ENCODE peak calls at places on chromosomes 1 and 21, in four cellular contexts. P is H1, T is K562, I is GM12892. Z is an unnamed sample.

GRCh38 chr1:207672525-207673130 is 27.7 kb downstream of the CR1L start:
- DNase-seq in I (no peak), P (no peak), T (peak), Z (peak)

GRCh38 chr1:205067031-205067430 is 17.2 kb downstream of the TMEM81 start:
- DNase-seq in T (no peak), P (no peak), I (no peak), Z (no peak)

GRCh38 chr1:65207317-65207716 is 59.3 kb downstream of the AK4 start:
- DNase-seq in P (no peak), I (no peak), T (no peak), Z (no peak)

GRCh38 chr1:206905295-206906164 is 8.3 kb downstream of the IL24 start:
- DNase-seq in I (no peak), T (no peak), P (no peak), Z (no peak)

GRCh38 chr1:177302365-177303044 is 131.7 kb downstream of the BRINP2 start:
- DNase-seq in T (no peak), P (no peak), I (no peak), Z (no peak)

GRCh38 chr1:106290805-106291537 is 765.5 kb upstream of the PRMT6 start:
- DNase-seq in I (no peak), T (no peak), P (no peak), Z (no peak)

GRCh38 chr1:9590945-9591668 is 2.4 kb downstream of the TMEM201 start:
- DNase-seq in I (peak), P (no peak), T (no peak), Z (peak)

GRCh38 chr1:45863117-45863670 is 59.8 kb downstream of the MAST2 start:
- DNase-seq in P (no peak), I (no peak), T (no peak), Z (no peak)

GRCh38 chr1:180167021-180167701 is 12.5 kb downstream of the QSOX1 start:
- DNase-seq in I (no peak), P (no peak), T (no peak), Z (no peak)

GRCh38 chr21:42925114-42925907 is at the start of gene ERVH48-1:
- DNase-seq in T (no peak), P (no peak), I (no peak), Z (no peak)

GRCh38 chr1:184974086-184974836 is at the start of gene NIBAN1:
- DNase-seq in T (peak), I (no peak), P (peak), Z (peak)
- TF ChIP-seq POLR2A in T (peak), I (peak), P (peak), Z (peak)

DNA sequence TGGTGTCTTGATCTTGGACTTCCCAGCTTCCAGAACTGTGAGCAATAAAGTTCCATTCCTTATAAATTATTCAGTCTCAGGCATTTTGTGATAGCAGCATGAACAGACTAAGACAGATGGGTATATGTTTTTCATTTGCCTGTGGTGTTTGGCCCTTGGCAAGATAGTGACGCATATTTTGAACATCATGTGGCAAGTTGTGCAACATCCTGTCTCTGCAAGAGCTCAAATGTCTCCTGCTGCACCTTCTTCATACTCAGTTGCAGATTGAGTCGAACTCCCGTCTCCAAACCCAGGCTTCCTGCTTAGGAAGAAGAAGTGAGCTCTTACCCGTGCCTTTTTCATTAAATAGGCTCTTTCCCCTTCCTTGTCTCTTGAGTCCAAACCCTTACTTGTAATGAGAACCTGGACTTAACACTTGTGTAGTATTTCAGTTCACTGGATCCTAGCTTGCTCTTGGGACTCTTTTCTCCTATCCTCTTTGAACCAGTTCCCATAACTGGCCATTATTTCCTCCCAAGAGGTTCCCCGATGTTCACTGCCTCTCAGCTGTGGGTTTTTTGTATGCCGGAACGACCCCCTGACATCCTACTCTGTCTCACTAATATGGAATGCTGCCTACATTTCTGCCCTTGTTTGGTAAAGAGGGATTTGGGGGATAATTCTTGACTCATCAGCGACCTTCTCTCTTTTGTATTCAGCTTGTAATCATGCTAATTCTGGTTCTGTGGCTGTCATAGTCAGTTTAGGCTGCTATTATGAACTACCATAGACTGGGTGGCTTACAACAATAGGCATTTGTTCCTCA is 125.0 kb upstream of the KCNK2 start:
- DNase-seq in I (no peak), T (no peak), P (no peak), Z (no peak)
- TF ChIP-seq POLR2AphosphoS5 in I (no peak), T (no peak), P (no peak), Z (no peak)

DNA sequence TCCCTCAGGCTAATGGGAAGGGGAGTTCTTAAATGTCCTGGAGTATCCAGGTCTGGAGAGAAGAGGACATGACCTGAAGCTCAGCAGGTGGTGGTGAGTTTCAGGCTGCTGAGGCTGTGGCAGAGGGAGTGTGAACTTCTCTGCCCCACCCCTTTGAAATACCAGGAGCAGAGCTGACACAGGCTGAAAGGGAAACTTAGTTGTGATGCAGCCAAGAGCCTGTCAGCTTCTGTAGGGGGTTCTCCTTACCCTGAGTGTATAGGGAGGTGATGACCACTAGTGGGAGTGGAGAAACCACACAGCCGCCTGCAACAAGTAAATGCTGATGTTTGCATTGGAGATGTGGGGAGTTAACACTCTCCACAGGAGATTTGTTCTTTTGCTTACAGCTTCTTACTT is 152.3 kb downstream of the FCRL5 start:
- DNase-seq in P (no peak), I (no peak), T (no peak), Z (no peak)
- TF ChIP-seq TAF1 in P (no peak), I (no peak), T (no peak), Z (no peak)

GRCh38 chr1:214199585-214199984 is 81.4 kb upstream of the SMYD2 start:
- DNase-seq in T (no peak), I (no peak), P (no peak), Z (no peak)
- TF ChIP-seq POLR2A in T (no peak), I (no peak), P (no peak), Z (no peak)

GRCh38 chr21:14215971-14216621 is at the start of gene RBM11:
- DNase-seq in I (peak), T (peak), P (peak), Z (peak)
- TF ChIP-seq POLR2AphosphoS5 in I (no peak), T (no peak), P (no peak), Z (no peak)

GRCh38 chr1:229237320-229237719 is 33.6 kb upstream of the RAB4A start:
- DNase-seq in I (no peak), T (no peak), P (peak), Z (no peak)
- TF ChIP-seq TAF1 in I (no peak), T (no peak), P (no peak), Z (no peak)

GRCh38 chr1:24179251-24179895 is 7.7 kb downstream of the IFNLR1 start:
- DNase-seq in P (no peak), T (no peak), I (no peak), Z (no peak)
- TF ChIP-seq POLR2A in P (no peak), T (no peak), I (no peak), Z (no peak)

GRCh38 chr1:12407050-12407961 is 177.5 kb downstream of the VPS13D start:
- DNase-seq in P (no peak), I (no peak), T (peak), Z (peak)
- TF ChIP-seq POLR2AphosphoS5 in P (no peak), I (no peak), T (no peak), Z (no peak)

Z was measured in GM12891.